ENCODE peak calls at places on chromosomes 2 and 18, in ten cellular contexts. V is spleen, U is HepG2, Z is Panc1, Q is H1, N is GM12878, Y is SK-N-SH, S is breast epithelium, B is K562, T is HCT116. P is an unnamed sample.

GRCh38 chr2:164456599-164456998 is 164.7 kb downstream of the GRB14 start:
- DNase-seq in V (no peak), U (no peak), Z (no peak), Q (no peak), N (no peak), Y (peak), S (no peak), B (no peak), T (no peak), P (no peak)

GRCh38 chr2:201127570-201127969 is 11.6 kb downstream of the CFLAR start:
- DNase-seq in V (no peak), U (no peak), Z (no peak), Q (no peak), N (no peak), Y (no peak), S (no peak), B (no peak), T (no peak), P (no peak)

GRCh38 chr2:74399785-74400184 is 19.7 kb upstream of the DCTN1 start:
- DNase-seq in V (no peak), U (peak), Z (no peak), Q (no peak), N (no peak), Y (peak), S (no peak), B (peak), T (peak), P (no peak)

GRCh38 chr18:68840554-68841263 is 42.8 kb downstream of the CCDC102B start:
- DNase-seq in V (no peak), U (peak), Z (peak), Q (no peak), N (no peak), Y (no peak), S (no peak), B (no peak), T (peak), P (no peak)

GRCh38 chr2:45117383-45117782 is 108.1 kb upstream of the SIX2 start:
- DNase-seq in V (no peak), U (no peak), Z (no peak), Q (no peak), N (no peak), Y (peak), S (no peak), B (no peak), T (no peak), P (peak)

GRCh38 chr2:231592636-231593145 is at the start of gene TEX44:
- DNase-seq in V (no peak), U (no peak), Z (no peak), Q (no peak), N (no peak), Y (no peak), S (no peak), B (no peak), T (no peak), P (no peak)

GRCh38 chr2:141927536-141927935 is 203.3 kb downstream of the LRP1B start:
- DNase-seq in V (no peak), U (no peak), Z (no peak), Q (no peak), N (no peak), Y (no peak), S (no peak), B (no peak), T (no peak), P (no peak)

GRCh38 chr2:239774142-239774462 is 251.0 kb downstream of the NDUFA10 start:
- DNase-seq in V (peak), U (no peak), Z (no peak), Q (no peak), N (no peak), Y (no peak), S (no peak), B (no peak), T (no peak), P (no peak)

GRCh38 chr2:162928356-162928755 is 89.8 kb upstream of the KCNH7 start:
- DNase-seq in V (no peak), U (no peak), Z (no peak), Q (no peak), N (no peak), Y (no peak), S (no peak), B (no peak), T (no peak), P (no peak)

GRCh38 chr18:59388180-59388579 is 29.1 kb upstream of the LMAN1 start:
- DNase-seq in V (no peak), U (no peak), Z (no peak), Q (no peak), N (no peak), Y (no peak), S (no peak), B (no peak), T (no peak), P (no peak)

GRCh38 chr18:57768557-57769326 is 34.4 kb downstream of the ATP8B1 start:
- DNase-seq in V (no peak), U (no peak), Z (no peak), Q (no peak), N (no peak), Y (no peak), S (no peak), B (no peak), T (no peak), P (no peak)

GRCh38 chr2:171824086-171824485 is 70.0 kb downstream of the SLC25A12 start:
- DNase-seq in V (no peak), U (no peak), Z (no peak), Q (no peak), N (no peak), Y (no peak), S (no peak), B (no peak), T (no peak), P (no peak)

GRCh38 chr2:29361255-29361654 is 246.0 kb downstream of the CLIP4 start:
- DNase-seq in V (no peak), U (no peak), Z (no peak), Q (no peak), N (no peak), Y (no peak), S (no peak), B (no peak), T (no peak), P (no peak)
- TF ChIP-seq POLR2AphosphoS5 in V (no peak), U (no peak), Z (no peak), Q (no peak), N (no peak), Y (no peak), S (no peak), B (no peak), T (no peak), P (no peak)

GRCh38 chr2:101843471-101843870 is 146.0 kb downstream of the MAP4K4 start:
- DNase-seq in V (no peak), U (no peak), Z (no peak), Q (no peak), N (no peak), Y (no peak), S (no peak), B (no peak), T (no peak), P (no peak)

GRCh38 chr2:101843048-101843447 is 145.5 kb downstream of the MAP4K4 start:
- DNase-seq in V (no peak), U (no peak), Z (no peak), Q (no peak), N (no peak), Y (no peak), S (no peak), B (no peak), T (no peak), P (no peak)

GRCh38 chr2:101841679-101842327 is 144.3 kb downstream of the MAP4K4 start:
- DNase-seq in V (no peak), U (no peak), Z (no peak), Q (no peak), N (no peak), Y (no peak), S (no peak), B (no peak), T (no peak), P (no peak)

GRCh38 chr2:101844055-101844635 is 146.6 kb downstream of the MAP4K4 start:
- DNase-seq in V (no peak), U (no peak), Z (no peak), Q (no peak), N (no peak), Y (no peak), S (no peak), B (no peak), T (no peak), P (no peak)

GRCh38 chr2:101842471-101842870 is 145.0 kb downstream of the MAP4K4 start:
- DNase-seq in V (no peak), U (no peak), Z (no peak), Q (no peak), N (no peak), Y (no peak), S (no peak), B (no peak), T (no peak), P (no peak)
- TF ChIP-seq POLR2AphosphoS5 in V (no peak), U (no peak), Z (no peak), Q (no peak), N (no peak), Y (no peak), S (no peak), B (no peak), T (no peak), P (no peak)

GRCh38 chr18:3451166-3451988 is 1.4 kb downstream of the TGIF1 start:
- DNase-seq in V (peak), U (peak), Z (no peak), Q (no peak), N (no peak), Y (peak), S (peak), B (peak), T (no peak), P (peak)
- TF ChIP-seq POLR2AphosphoS5 in V (peak), U (peak), Z (peak), Q (peak), N (peak), Y (peak), S (peak), B (peak), T (peak), P (no peak)

GRCh38 chr18:77063256-77063655 is 69.3 kb downstream of the MBP start:
- DNase-seq in V (peak), U (no peak), Z (no peak), Q (no peak), N (peak), Y (no peak), S (no peak), B (no peak), T (no peak), P (no peak)
- TF ChIP-seq POLR2AphosphoS5 in V (no peak), U (no peak), Z (no peak), Q (no peak), N (no peak), Y (no peak), S (no peak), B (no peak), T (no peak), P (no peak)

DNA sequence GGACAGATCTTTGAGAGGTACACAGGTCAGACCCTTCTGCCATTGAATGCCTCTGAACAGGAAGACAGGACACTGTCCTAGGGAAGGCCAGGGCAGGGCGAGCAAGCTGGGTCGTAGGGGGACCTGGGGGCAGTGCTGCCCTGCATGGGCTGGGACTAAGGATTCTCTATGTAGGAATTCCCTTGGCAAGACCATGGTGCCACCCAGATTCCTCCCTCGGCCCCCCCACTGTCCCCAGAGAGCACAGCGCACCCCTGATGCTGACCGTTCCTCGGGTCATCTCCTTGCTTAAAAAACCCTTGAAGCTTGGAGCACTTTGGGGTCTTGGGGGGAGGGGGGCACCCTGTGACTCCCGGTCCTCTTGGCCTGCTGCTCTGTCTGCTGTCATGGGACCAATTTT is 195.1 kb downstream of the SEPTIN10 start:
- DNase-seq in V (peak), U (no peak), Z (no peak), Q (no peak), N (no peak), Y (no peak), S (no peak), B (no peak), T (no peak), P (no peak)
- TF ChIP-seq POLR2AphosphoS5 in V (no peak), U (no peak), Z (no peak), Q (no peak), N (no peak), Y (no peak), S (no peak), B (no peak), T (no peak), P (no peak)